ENCODE peak calls at places on chromosomes 12 and 14, in six cellular contexts. O is H1, V is cardiac fibroblast, I is fibroblast of mammary gland, W is activated B cell treated with CpG ODN at 0.5 μM for 24 hours, E is HCT116. A is an unnamed sample.

GRCh38 chr14:51869426-51870113 is 9.2 kb downstream of the GNG2 start:
- DNase-seq in O (no peak), E (no peak), V (peak), W (no peak), I (no peak), A (no peak)

GRCh38 chr14:65650843-65651242 is 238.3 kb downstream of the FUT8 start:
- DNase-seq in V (no peak), I (no peak), E (no peak), O (no peak), W (no peak), A (no peak)

GRCh38 chr12:93197067-93197593 is 180.6 kb upstream of the NUDT4 start:
- DNase-seq in O (no peak), I (peak), V (peak), W (no peak), E (no peak), A (peak)

GRCh38 chr12:108773798-108774788 is 42.8 kb upstream of the CORO1C start:
- DNase-seq in E (no peak), O (peak), W (no peak), I (peak), V (peak), A (peak)

GRCh38 chr14:27392153-27392552 is 794.3 kb upstream of the NOVA1 start:
- DNase-seq in E (no peak), I (peak), W (no peak), V (peak), O (no peak), A (no peak)

GRCh38 chr12:108634225-108634795 is 616 bp upstream of the SELPLG start:
- DNase-seq in V (no peak), O (no peak), E (no peak), I (no peak), W (no peak), A (no peak)

GRCh38 chr12:27012982-27013255 is 1.3 kb downstream of the TM7SF3 start:
- DNase-seq in W (no peak), O (no peak), V (no peak), E (no peak), I (no peak), A (peak)

GRCh38 chr14:98957211-98958047 is 314.6 kb downstream of the BCL11B start:
- DNase-seq in W (no peak), O (peak), E (no peak), I (peak), V (peak), A (peak)

GRCh38 chr12:104823985-104824441 is 134.1 kb downstream of the SLC41A2 start:
- DNase-seq in V (no peak), I (no peak), O (no peak), W (no peak), E (peak), A (no peak)

GRCh38 chr14:82911930-82912329 is 1378.3 kb upstream of the SEL1L start:
- DNase-seq in W (no peak), O (no peak), V (no peak), I (no peak), E (no peak), A (no peak)

GRCh38 chr14:75450381-75451276 is 22.8 kb downstream of the JDP2 start:
- DNase-seq in V (no peak), I (peak), O (no peak), E (no peak), W (no peak), A (peak)

GRCh38 chr14:104546021-104546491 is 33.5 kb upstream of the C14orf180 start:
- DNase-seq in I (no peak), V (no peak), W (no peak), O (peak), E (no peak), A (no peak)

GRCh38 chr14:51069065-51069464 is 25.8 kb downstream of the TRIM9 start:
- DNase-seq in I (peak), E (no peak), V (no peak), O (no peak), W (no peak), A (peak)

GRCh38 chr14:77124345-77125274 is 17.0 kb downstream of the ZDHHC22 start:
- DNase-seq in E (no peak), I (peak), O (peak), V (peak), W (peak), A (no peak)

DNA sequence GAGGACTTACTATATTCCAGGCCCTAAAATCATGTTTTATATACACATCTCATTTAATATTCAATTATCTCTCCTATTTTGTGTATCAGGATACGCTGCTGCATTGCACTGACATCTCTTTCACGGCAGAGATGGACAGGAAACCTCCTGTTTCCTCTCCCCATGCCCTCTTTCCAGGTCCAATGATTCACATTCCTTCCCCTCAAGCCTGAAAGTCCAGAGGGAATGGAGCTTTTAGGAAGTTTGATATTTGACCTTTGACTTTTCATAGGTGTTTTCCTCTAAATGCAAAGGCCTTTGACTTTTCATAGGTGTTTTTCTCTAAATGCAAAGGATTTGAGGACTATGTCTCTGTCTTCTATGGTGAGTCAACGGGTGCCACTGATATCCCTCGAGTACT is 89.5 kb downstream of the STON2 start:
- DNase-seq in W (no peak), V (no peak), O (no peak), E (no peak), I (no peak), A (no peak)
- TF ChIP-seq CTCF in W (no peak), V (no peak), O (no peak), E (no peak), I (no peak), A (no peak)

GRCh38 chr14:53217283-53217994 is 64.3 kb upstream of the DDHD1 start:
- DNase-seq in O (peak), E (peak), I (peak), W (peak), V (peak), A (peak)
- TF ChIP-seq CTCF in O (peak), E (peak), I (no peak), W (no peak), V (peak), A (peak)

GRCh38 chr12:55068416-55069010 is 48.7 kb downstream of the NEUROD4 start:
- DNase-seq in E (peak), V (peak), W (no peak), O (no peak), I (peak), A (peak)
- TF ChIP-seq CTCF in E (peak), V (peak), W (no peak), O (peak), I (peak), A (peak)

DNA sequence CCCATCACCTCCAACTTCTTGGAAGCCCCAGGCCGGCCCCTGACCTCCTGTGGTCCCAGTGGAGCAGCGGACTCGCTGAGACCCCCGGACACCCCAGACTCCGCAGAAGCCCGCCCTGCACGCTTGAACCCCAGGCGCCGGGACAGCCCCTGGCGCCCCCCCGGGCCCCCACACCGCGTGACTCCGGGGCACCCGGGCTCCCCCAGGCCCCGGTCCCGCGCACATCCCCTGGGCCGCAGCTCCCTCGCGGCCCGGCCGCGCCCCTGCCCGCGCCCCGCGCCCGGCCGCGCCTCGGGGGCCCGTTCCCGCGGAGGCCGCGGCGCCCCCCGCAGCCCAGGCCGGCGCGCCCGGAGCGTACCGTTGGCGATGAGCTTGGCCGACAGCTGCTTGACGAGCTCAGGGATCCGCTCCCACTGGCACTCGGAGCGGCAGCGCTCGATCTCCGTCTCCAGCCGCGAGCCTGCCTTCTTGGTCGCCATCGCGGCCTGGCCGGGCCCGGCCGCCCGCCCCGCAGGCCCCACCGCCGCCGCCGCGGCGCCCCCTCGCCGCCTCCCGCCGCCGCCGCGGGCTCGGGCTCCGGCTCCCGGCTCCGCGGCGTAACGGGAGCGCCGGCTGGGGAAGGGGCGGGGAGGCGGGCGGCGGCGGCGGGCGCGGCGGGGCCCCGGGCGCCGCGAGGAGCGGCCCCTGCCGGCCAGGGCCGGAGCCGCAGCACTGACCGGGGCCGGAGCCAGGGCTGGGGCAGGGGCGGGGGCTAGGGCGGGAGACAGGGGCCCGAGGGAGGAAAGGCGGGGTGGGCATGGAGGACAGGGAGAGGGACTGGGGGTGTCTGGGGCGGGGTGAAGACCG is at the start of gene TTC7B:
- DNase-seq in E (no peak), O (peak), W (peak), I (no peak), V (no peak), A (peak)
- TF ChIP-seq CTCF in E (peak), O (peak), W (no peak), I (no peak), V (peak), A (peak)

GRCh38 chr14:100384819-100385813 is 62.0 kb downstream of the SLC25A47 start:
- DNase-seq in W (no peak), I (peak), O (no peak), V (peak), E (peak), A (peak)

GRCh38 chr14:100382106-100382455 is 58.9 kb downstream of the SLC25A47 start:
- DNase-seq in E (no peak), I (no peak), V (no peak), O (no peak), W (no peak), A (no peak)

GRCh38 chr14:100384277-100384676 is 61.1 kb downstream of the SLC25A47 start:
- DNase-seq in I (no peak), W (no peak), O (no peak), E (no peak), V (no peak), A (no peak)

GRCh38 chr14:100381386-100382105 is 58.4 kb downstream of the SLC25A47 start:
- DNase-seq in W (no peak), I (no peak), V (no peak), E (no peak), O (no peak), A (no peak)

DNA sequence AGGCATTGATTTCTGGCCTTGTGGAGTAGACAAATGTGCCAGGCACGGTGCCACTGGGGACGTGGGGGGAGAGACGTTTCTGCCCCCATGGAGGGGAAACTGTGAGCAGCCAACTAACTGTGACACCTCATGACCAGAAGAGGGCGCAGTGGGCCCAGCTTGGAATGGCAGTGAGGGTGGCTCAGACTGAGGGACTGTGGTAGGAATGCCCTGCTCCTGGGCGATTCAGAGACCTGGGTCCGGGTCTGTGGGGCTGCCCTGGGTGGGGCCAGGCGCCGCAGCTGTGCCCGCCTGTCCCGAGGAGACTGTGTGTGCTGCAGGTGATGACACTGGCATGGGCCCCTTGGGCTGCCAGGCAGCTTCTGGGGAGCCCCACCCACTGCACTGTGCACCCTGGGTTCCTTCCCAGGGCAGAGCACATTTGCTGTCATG is 60.6 kb downstream of the SLC25A47 start:
- DNase-seq in V (peak), E (no peak), I (peak), W (peak), O (peak), A (peak)
- TF ChIP-seq CTCF in V (peak), E (peak), I (peak), W (no peak), O (peak), A (peak)

GRCh38 chr12:112381898-112382796 is at the start of gene HECTD4:
- DNase-seq in O (peak), I (peak), W (peak), V (peak), E (peak), A (peak)
- TF ChIP-seq CTCF in O (no peak), I (no peak), W (no peak), V (no peak), E (no peak), A (no peak)

GRCh38 chr12:119659289-119659897 is 8.5 kb upstream of the PRKAB1 start:
- DNase-seq in V (peak), O (no peak), I (peak), W (no peak), E (no peak), A (peak)
- TF ChIP-seq CTCF in V (peak), O (peak), I (peak), W (peak), E (peak), A (peak)

GRCh38 chr12:25195056-25195971 is at the start of the genes DNAI7 and ETFRF1:
- DNase-seq in V (peak), I (peak), E (peak), O (peak), W (peak), A (peak)
- TF ChIP-seq CTCF in V (no peak), I (no peak), E (no peak), O (no peak), W (no peak), A (no peak)